ENCODE peak calls at places on chromosomes 4 and X, in ten cellular contexts. Y, U, Z, V, W, G, L, C, N and S are unnamed samples.

GRCh38 chrX:85977218-85977617 is 70.1 kb downstream of the CHM start:
- DNase-seq in Y (no peak), U (no peak), Z (no peak), V (no peak), W (no peak), G (no peak), L (no peak), C (no peak), N (no peak), S (no peak)

GRCh38 chr4:1910643-1911042 is 39.5 kb downstream of the NSD2 start:
- DNase-seq in Y (peak), U (peak), Z (peak), V (no peak), W (no peak), G (peak), L (peak), C (no peak), N (peak), S (peak)

GRCh38 chrX:47502591-47503222 is 19.7 kb upstream of the ZNF41 start:
- DNase-seq in Y (peak), U (no peak), Z (peak), V (no peak), W (no peak), G (no peak), L (peak), C (no peak), N (peak), S (no peak)

GRCh38 chr4:6770581-6771228 is 11.8 kb upstream of the KIAA0232 start:
- DNase-seq in Y (no peak), U (no peak), Z (no peak), V (no peak), W (no peak), G (no peak), L (no peak), C (no peak), N (no peak), S (no peak)

GRCh38 chr4:153589703-153590595 is 94.1 kb upstream of the TLR2 start:
- DNase-seq in Y (peak), U (no peak), Z (peak), V (no peak), W (no peak), G (no peak), L (no peak), C (no peak), N (no peak), S (no peak)

GRCh38 chrX:14777484-14777883 is 95.4 kb downstream of the FANCB start:
- DNase-seq in Y (peak), U (no peak), Z (peak), V (no peak), W (no peak), G (no peak), L (peak), C (no peak), N (peak), S (no peak)

GRCh38 chrX:153226344-153227190 is 47.5 kb downstream of the MAGEA1 start:
- DNase-seq in Y (peak), U (peak), Z (peak), V (no peak), W (no peak), G (peak), L (peak), C (peak), N (peak), S (peak)

GRCh38 chr4:104490770-104491395 is 3.8 kb downstream of the CXXC4 start:
- DNase-seq in Y (peak), U (peak), Z (peak), V (no peak), W (peak), G (peak), L (peak), C (peak), N (peak), S (peak)

GRCh38 chrX:96906741-96907140 is 23.0 kb downstream of the RPA4 start:
- DNase-seq in Y (peak), U (no peak), Z (peak), V (no peak), W (no peak), G (no peak), L (peak), C (no peak), N (peak), S (no peak)

GRCh38 chr4:109969909-109970308 is 57.2 kb downstream of the EGF start:
- DNase-seq in Y (peak), U (no peak), Z (no peak), V (no peak), W (no peak), G (no peak), L (no peak), C (no peak), N (no peak), S (no peak)

GRCh38 chrX:121579016-121579760 is 531.8 kb downstream of the GLUD2 start:
- DNase-seq in Y (peak), U (peak), Z (peak), V (no peak), W (no peak), G (peak), L (peak), C (no peak), N (no peak), S (no peak)

GRCh38 chr4:182447938-182448280 is 204.7 kb downstream of the TENM3 start:
- DNase-seq in Y (peak), U (no peak), Z (no peak), V (no peak), W (no peak), G (no peak), L (no peak), C (no peak), N (no peak), S (peak)

GRCh38 chr4:182448281-182449151 is 205.3 kb downstream of the TENM3 start:
- DNase-seq in Y (peak), U (peak), Z (peak), V (peak), W (peak), G (peak), L (peak), C (peak), N (peak), S (peak)

DNA sequence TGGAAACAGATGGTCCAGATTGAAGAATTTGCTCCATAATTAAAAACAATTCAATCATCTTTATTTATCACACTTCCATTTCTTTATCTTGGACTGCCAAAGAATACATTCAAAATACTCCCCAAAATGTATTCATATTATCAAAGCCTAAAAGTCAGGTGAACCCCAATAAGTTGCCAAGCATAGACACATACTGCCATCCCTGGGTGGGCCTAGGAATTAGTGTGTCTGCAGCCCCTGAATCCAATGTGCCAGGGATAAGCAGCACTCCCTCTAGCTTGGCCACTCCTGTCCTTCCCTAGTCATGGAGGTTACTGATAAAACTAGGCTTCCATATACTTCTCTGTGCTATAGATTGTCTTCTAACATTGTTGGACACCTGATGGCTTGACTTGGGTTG is 199.9 kb downstream of the TENM3 start:
- DNase-seq in Y (no peak), U (no peak), Z (no peak), V (no peak), W (no peak), G (no peak), L (no peak), C (no peak), N (no peak), S (no peak)
- TF ChIP-seq CTCF in Y (no peak), U (peak), Z (no peak), V (no peak), W (no peak), G (no peak), L (peak), C (no peak), N (no peak), S (no peak)

GRCh38 chr4:49032440-49033161 is 46.5 kb downstream of the CWH43 start:
- DNase-seq in Y (peak), U (peak), Z (peak), V (no peak), W (no peak), G (no peak), L (peak), C (no peak), N (peak), S (no peak)
- TF ChIP-seq CTCF in Y (peak), U (peak), Z (peak), V (peak), W (peak), G (no peak), L (peak), C (no peak), N (peak), S (no peak)

DNA sequence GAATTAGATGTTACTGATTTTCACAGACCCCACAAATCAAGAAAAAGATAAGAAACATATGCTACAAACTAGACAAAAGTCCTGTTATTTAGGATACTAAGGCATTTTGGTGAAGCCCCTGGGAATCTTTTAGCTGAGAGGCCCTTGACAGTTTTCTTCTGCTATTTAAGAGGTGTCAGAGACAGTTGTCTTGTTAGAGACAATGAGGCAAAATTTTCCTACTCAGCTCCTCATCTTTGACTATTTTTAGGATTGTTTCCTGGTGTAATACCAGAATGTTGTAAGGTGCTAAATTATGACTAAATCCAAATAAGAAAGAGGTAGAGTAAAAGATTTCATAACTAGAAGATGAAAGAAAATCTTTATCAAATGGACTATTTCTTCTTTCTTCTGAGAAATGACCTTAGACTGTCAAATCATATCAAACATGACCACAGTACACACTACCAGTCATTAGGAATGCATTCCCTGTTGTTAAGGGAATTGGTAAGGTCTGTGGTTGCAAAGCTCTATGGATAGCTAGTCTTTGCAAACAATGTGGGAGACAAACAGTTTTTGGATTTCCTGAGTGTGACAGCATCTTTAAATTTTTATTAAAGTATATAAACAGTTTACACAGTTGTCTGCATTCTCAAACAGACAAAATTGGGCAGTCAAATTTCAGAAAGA is 926.1 kb downstream of the ADGRL3 start:
- DNase-seq in Y (no peak), U (no peak), Z (no peak), V (no peak), W (no peak), G (no peak), L (no peak), C (no peak), N (no peak), S (no peak)
- TF ChIP-seq CTCF in Y (no peak), U (no peak), Z (no peak), V (no peak), W (no peak), G (no peak), L (no peak), C (no peak), N (no peak), S (no peak)

DNA sequence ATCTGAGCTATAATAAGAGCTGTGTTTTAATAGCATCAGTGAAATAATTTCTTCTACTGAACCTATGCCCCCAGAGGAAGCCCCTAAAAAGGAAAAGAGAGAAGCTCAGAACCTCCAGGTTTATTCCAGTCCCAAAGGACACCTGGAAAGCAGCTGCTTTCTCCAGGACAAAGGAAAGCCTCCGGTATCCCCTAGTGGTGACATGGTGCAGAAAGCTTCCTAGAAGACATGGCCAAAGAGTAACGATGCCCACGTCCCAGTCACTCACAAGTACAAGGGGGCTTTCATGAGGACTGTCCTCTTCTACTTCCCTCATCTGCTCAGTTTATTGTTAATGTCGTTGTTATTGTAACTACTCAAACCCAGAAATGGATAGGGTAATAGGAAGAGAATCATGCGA is 343.9 kb downstream of the UNC5C start:
- DNase-seq in Y (no peak), U (no peak), Z (no peak), V (no peak), W (no peak), G (no peak), L (no peak), C (no peak), N (no peak), S (no peak)
- TF ChIP-seq CTCF in Y (no peak), U (peak), Z (peak), V (peak), W (no peak), G (no peak), L (peak), C (no peak), N (no peak), S (peak)

GRCh38 chrX:148535639-148536038 is 35.2 kb downstream of the AFF2 start:
- DNase-seq in Y (no peak), U (no peak), Z (no peak), V (no peak), W (no peak), G (no peak), L (no peak), C (no peak), N (no peak), S (no peak)

DNA sequence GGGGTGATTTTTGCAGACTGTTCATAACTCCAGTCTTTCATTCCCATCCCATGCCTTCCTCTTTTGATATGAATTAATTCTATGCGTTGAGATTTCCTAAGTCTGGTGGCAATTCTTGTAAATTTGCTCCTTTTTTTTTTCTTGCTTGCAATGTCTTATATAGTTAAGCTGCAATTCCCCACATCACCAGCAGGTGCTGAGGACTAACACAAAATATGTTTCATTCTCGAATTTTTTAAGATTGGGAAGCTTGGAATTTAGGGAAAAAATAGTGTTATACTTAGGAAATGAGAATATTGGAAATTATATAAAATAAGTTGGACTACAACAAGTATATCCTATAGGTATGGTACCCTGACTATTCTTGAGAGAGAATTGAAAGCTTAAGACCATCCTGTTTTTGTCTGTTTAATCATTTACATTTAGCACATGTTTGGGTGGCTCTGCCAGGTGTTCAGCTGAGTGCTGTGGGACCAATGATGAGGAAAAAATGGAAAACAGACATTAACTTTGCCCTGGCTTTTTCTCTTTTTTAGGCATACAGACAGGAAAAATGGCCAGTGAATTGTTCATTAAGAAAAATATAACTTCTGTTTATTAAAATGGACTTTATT is 30.2 kb downstream of the AFF2 start:
- DNase-seq in Y (peak), U (peak), Z (peak), V (no peak), W (no peak), G (peak), L (peak), C (no peak), N (peak), S (no peak)
- TF ChIP-seq CTCF in Y (peak), U (peak), Z (peak), V (peak), W (peak), G (no peak), L (peak), C (no peak), N (peak), S (peak)

DNA sequence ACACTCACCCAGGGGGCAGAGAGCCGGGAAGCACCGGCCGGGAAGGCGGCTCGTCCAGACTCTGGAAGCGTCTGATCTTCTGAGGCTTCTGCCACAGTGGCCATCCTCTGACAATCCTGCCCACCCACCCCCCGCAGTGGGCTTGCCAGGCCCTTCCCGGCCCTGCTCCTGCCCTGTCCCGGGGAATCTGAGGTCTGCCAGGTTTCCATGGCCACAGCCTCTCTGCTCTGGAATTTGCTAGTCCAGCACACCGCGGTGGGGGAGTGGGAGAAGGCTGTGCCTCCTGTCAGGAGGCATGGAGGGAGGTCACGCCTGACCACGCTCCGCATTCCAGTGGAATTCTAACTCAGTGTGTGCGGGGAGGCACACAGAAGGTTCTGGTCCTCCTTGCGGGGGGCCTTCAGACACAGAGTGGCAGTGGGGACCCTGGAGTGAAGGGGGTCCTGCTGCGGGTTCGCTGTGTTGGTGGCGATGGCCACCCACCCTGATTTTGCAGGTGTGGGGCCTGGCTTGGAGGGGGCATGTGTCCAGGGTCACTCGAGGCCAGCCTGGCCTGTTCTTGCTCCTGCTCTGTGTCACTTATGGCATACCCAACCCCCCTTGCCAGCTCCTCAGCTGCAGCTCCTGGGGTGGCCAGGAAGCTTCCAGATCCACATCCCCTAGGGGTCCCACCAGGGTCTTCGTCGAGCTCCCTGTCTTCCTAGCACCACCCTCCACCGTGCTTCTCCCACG is 55.6 kb upstream of the ADRA2C start:
- DNase-seq in Y (peak), U (no peak), Z (no peak), V (no peak), W (no peak), G (no peak), L (no peak), C (no peak), N (no peak), S (peak)
- TF ChIP-seq CTCF in Y (no peak), U (no peak), Z (no peak), V (no peak), W (no peak), G (no peak), L (no peak), C (no peak), N (no peak), S (no peak)